ENCODE peak calls at places on chromosomes 3 and 15, in five cellular contexts. Y is cardiac fibroblast; G is astrocyte; R is left ventricle myocardium inferior; Q is naive thymus-derived CD8-positive, alpha-beta T cell. W is an unnamed sample.

GRCh38 chr15:76012021-76012551 is at the start of gene NRG4:
- DNase-seq in Y (peak), G (no peak), R (no peak), Q (no peak), W (peak)

GRCh38 chr3:33277193-33277882 is at the start of gene FBXL2:
- DNase-seq in G (peak), Y (peak), R (peak), Q (no peak), W (peak)

GRCh38 chr3:127406309-127407025 is 118.6 kb upstream of the PRR20G start:
- DNase-seq in Q (no peak), R (peak), Y (peak), G (no peak), W (no peak)

GRCh38 chr3:170840291-170840859 is 29.6 kb downstream of the RPL22L1 start:
- DNase-seq in Y (no peak), G (peak), R (no peak), Q (no peak), W (no peak)

GRCh38 chr15:35450492-35450891 is 95.5 kb downstream of the DPH6 start:
- DNase-seq in Q (no peak), Y (peak), G (peak), R (no peak), W (peak)

GRCh38 chr15:60917469-60918130 is 311.5 kb downstream of the RORA start:
- DNase-seq in R (peak), Y (peak), G (no peak), Q (no peak), W (no peak)

GRCh38 chr3:112086018-112086854 is at the start of gene C3orf52:
- DNase-seq in G (peak), Y (peak), R (peak), Q (peak), W (peak)

GRCh38 chr3:38805765-38806386 is 10.1 kb downstream of the SCN10A start:
- DNase-seq in Q (no peak), R (no peak), Y (peak), G (peak), W (no peak)

GRCh38 chr3:42660131-42660715 is 6.7 kb downstream of the ZBTB47 start:
- DNase-seq in G (no peak), R (no peak), Y (peak), Q (no peak), W (peak)

GRCh38 chr3:147864754-147865354 is 455.7 kb downstream of the ZIC1 start:
- DNase-seq in Q (no peak), G (no peak), Y (peak), R (no peak), W (peak)